ENCODE peak calls at places on chromosome X, in seven cellular contexts. Q, I, S, J, H, U and K are unnamed samples.
A peak's percentile ranks its signal among the peaks of the same experiment; 100 is the strongest.

GRCh38 chrX:45295587-45295986 is 94.9 kb upstream of the DIPK2B start:
- DNase-seq in Q (no peak), I (peak; percentile 7), S (peak; percentile 9), J (no peak), H (peak; percentile 39), U (no peak), K (peak; percentile 3)

GRCh38 chrX:66110112-66110511 is 53.9 kb upstream of the HEPH start:
- DNase-seq in Q (no peak), I (peak; percentile 49), S (peak; percentile 22), J (no peak), H (no peak), U (no peak), K (peak; percentile 3)

GRCh38 chrX:109632906-109633504 is 8.0 kb upstream of the KCNE5 start:
- DNase-seq in Q (no peak), I (peak; percentile 50), S (peak; percentile 51), J (no peak), H (no peak), U (no peak), K (no peak)

GRCh38 chrX:69238960-69239231 is 73.6 kb upstream of the PJA1 start:
- DNase-seq in Q (no peak), I (no peak), S (no peak), J (no peak), H (no peak), U (no peak), K (no peak)

GRCh38 chrX:103584606-103585005 is 709 bp upstream of the TCEAL4 start:
- DNase-seq in Q (no peak), I (no peak), S (peak; percentile 1), J (no peak), H (no peak), U (no peak), K (no peak)

GRCh38 chrX:30488092-30488491 is 89.5 kb downstream of the TASL start:
- DNase-seq in Q (no peak), I (peak; percentile 41), S (peak; percentile 48), J (no peak), H (no peak), U (no peak), K (peak; percentile 4)

GRCh38 chrX:107741318-107741813 is 34.2 kb downstream of the TSC22D3 start:
- DNase-seq in Q (no peak), I (peak; percentile 10), S (no peak), J (no peak), H (no peak), U (no peak), K (no peak)

GRCh38 chrX:115494133-115494532 is 66.8 kb upstream of the PLS3 start:
- DNase-seq in Q (no peak), I (no peak), S (peak; percentile 40), J (no peak), H (no peak), U (no peak), K (no peak)

GRCh38 chrX:114451397-114451796 is 132.5 kb upstream of the HTR2C start:
- DNase-seq in Q (no peak), I (no peak), S (no peak), J (no peak), H (no peak), U (no peak), K (no peak)

GRCh38 chrX:20596856-20597255 is 330.1 kb upstream of the RPS6KA3 start:
- DNase-seq in Q (no peak), I (peak; percentile 8), S (peak; percentile 4), J (no peak), H (no peak), U (no peak), K (no peak)

GRCh38 chrX:38854305-38854704 is 53.0 kb downstream of the MID1IP1 start:
- DNase-seq in Q (no peak), I (no peak), S (no peak), J (no peak), H (no peak), U (no peak), K (no peak)

GRCh38 chrX:29726811-29727210 is 488.6 kb upstream of the MAGEB2 start:
- DNase-seq in Q (no peak), I (no peak), S (no peak), J (no peak), H (no peak), U (no peak), K (no peak)

GRCh38 chrX:138378876-138379275 is 332.6 kb downstream of the FGF13 start:
- DNase-seq in Q (no peak), I (no peak), S (no peak), J (no peak), H (no peak), U (no peak), K (no peak)

GRCh38 chrX:10360121-10360520 is 203.3 kb downstream of the CLCN4 start:
- DNase-seq in Q (no peak), I (peak; percentile 8), S (peak; percentile 7), J (peak; percentile 35), H (no peak), U (no peak), K (no peak)

GRCh38 chrX:16851827-16852226 is 18.3 kb downstream of the RBBP7 start:
- DNase-seq in Q (no peak), I (no peak), S (no peak), J (no peak), H (no peak), U (no peak), K (no peak)
- H3K36me3 ChIP-seq in Q (no peaks in the 10 kb centered on the region), I (peaks cover 7% of the 10 kb centered on the region), S (peaks cover 34% of the 10 kb centered on the region), J (peaks cover 33% of the 10 kb centered on the region), H (peaks cover 14% of the 10 kb centered on the region), U (peaks cover 7% of the 10 kb centered on the region), K (peaks cover 13% of the 10 kb centered on the region)

DNA sequence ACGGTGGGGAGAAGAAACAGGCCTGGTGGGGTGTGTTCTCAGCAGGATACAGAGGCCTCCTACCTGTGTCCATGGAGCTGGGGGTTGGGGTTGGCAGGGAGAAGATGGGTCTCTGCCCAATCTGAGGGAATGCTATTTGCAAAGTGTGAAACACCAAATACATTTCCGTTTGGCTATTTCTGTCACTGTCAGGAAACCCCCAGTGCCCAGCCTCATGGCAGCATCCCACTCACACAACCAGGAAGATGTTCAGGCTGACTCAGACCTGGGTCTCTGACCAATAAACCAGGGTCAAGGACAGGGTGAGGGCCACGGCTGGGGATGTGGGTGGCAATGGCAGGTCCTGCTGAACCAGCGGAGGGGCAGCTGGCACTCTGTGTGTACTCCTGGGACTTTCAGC is 41.3 kb downstream of the BCOR start:
- DNase-seq in Q (no peak), I (no peak), S (no peak), J (peak; percentile 77), H (no peak), U (no peak), K (no peak)
- H3K36me3 ChIP-seq in Q (no peaks in the 10 kb centered on the region), I (peaks cover 20% of the 10 kb centered on the region), S (peaks cover 33% of the 10 kb centered on the region), J (peaks cover 36% of the 10 kb centered on the region), H (no peaks in the 10 kb centered on the region), U (peaks cover 18% of the 10 kb centered on the region), K (peaks cover 58% of the 10 kb centered on the region)

GRCh38 chrX:53556868-53557267 is 122.7 kb upstream of the HSD17B10 start:
- DNase-seq in Q (no peak), I (no peak), S (no peak), J (no peak), H (no peak), U (no peak), K (no peak)
- H3K36me3 ChIP-seq in Q (peaks cover 6% of the 10 kb centered on the region), I (peaks cover 23% of the 10 kb centered on the region), S (peaks cover 92% of the 10 kb centered on the region), J (peaks cover 72% of the 10 kb centered on the region), H (no peaks in the 10 kb centered on the region), U (peaks cover 53% of the 10 kb centered on the region), K (peaks cover 24% of the 10 kb centered on the region)

GRCh38 chrX:136872091-136872700 is 8.3 kb downstream of the RBMX start:
- DNase-seq in Q (no peak), I (no peak), S (no peak), J (no peak), H (no peak), U (no peak), K (no peak)
- H3K36me3 ChIP-seq in Q (no peaks in the 10 kb centered on the region), I (peaks cover 81% of the 10 kb centered on the region), S (peaks cover 83% of the 10 kb centered on the region), J (peaks cover 49% of the 10 kb centered on the region), H (peaks cover 78% of the 10 kb centered on the region), U (peaks cover 56% of the 10 kb centered on the region), K (peaks cover 24% of the 10 kb centered on the region)

GRCh38 chrX:7067266-7067665 is 80.2 kb upstream of the STS start:
- DNase-seq in Q (no peak), I (no peak), S (no peak), J (no peak), H (no peak), U (no peak), K (no peak)
- H3K36me3 ChIP-seq in Q (no peaks in the 10 kb centered on the region), I (no peaks in the 10 kb centered on the region), S (no peaks in the 10 kb centered on the region), J (no peaks in the 10 kb centered on the region), H (no peaks in the 10 kb centered on the region), U (no peaks in the 10 kb centered on the region), K (no peaks in the 10 kb centered on the region)

GRCh38 chrX:124097116-124097515 is 135.6 kb downstream of the STAG2 start:
- DNase-seq in Q (no peak), I (no peak), S (no peak), J (no peak), H (no peak), U (no peak), K (no peak)
- H3K36me3 ChIP-seq in Q (no peaks in the 10 kb centered on the region), I (peaks cover 4% of the 10 kb centered on the region), S (peaks cover 32% of the 10 kb centered on the region), J (peaks cover 2% of the 10 kb centered on the region), H (peaks cover 35% of the 10 kb centered on the region), U (peaks cover 33% of the 10 kb centered on the region), K (peaks cover 16% of the 10 kb centered on the region)

DNA sequence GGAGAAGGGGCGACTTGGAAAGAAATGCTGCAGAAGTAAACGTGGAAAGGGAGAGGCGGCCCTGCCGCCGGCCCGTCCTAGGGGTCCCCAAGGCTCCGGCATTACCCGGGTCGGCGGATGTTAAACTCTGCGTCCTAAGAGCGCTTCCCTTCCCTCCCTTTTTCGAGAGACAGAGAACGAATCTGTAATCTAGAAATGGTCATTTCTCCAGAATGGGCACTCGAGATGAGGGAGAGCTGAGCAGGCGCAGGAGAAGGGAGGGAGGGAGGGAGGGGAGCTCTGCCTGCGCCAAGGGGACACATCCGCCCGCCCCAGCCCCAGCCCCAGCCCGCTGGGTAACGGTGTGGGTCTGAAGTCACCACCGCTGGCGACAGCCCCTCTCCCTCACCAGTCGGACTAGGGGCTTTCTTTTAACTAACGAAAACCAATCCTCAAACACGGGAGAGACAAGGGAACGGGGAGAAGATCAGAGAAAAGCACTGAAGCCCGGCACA is 1.7 kb downstream of the HCFC1 start:
- DNase-seq in Q (no peak), I (peak; percentile 52), S (peak; percentile 52), J (peak; percentile 94), H (no peak), U (no peak), K (no peak)
- H3K36me3 ChIP-seq in Q (no peaks in the 10 kb centered on the region), I (no peaks in the 10 kb centered on the region), S (no peaks in the 10 kb centered on the region), J (peaks cover 3% of the 10 kb centered on the region), H (no peaks in the 10 kb centered on the region), U (no peaks in the 10 kb centered on the region), K (peaks cover 11% of the 10 kb centered on the region)

DNA sequence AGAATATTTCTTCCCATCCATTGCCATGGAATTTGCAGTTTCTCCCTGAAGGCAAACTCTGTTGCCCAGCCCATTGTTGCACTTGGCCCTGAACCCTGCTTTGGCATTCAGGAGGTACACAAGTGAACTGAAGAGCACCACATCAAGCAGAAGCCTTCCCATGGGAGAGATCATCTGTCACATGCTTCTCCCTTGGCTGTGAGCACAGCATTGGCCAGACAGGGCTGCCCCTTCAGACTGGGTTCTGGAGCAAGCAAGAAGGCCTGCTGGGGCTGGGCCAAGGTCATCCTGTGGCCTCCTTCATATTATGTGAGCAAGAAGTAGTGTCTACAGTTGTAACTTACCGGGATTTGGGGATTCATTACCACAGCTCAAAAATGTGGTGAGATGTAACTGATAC is 22.7 kb downstream of the SCML1 start:
- DNase-seq in Q (no peak), I (no peak), S (no peak), J (no peak), H (no peak), U (no peak), K (no peak)
- H3K36me3 ChIP-seq in Q (no peaks in the 10 kb centered on the region), I (no peaks in the 10 kb centered on the region), S (no peaks in the 10 kb centered on the region), J (no peaks in the 10 kb centered on the region), H (no peaks in the 10 kb centered on the region), U (no peaks in the 10 kb centered on the region), K (no peaks in the 10 kb centered on the region)

GRCh38 chrX:71244359-71245128 is 9.4 kb downstream of the ZMYM3 start:
- DNase-seq in Q (no peak), I (no peak), S (no peak), J (peak; percentile 83), H (no peak), U (no peak), K (no peak)
- H3K36me3 ChIP-seq in Q (no peaks in the 10 kb centered on the region), I (no peaks in the 10 kb centered on the region), S (peaks cover 65% of the 10 kb centered on the region), J (peaks cover 41% of the 10 kb centered on the region), H (no peaks in the 10 kb centered on the region), U (no peaks in the 10 kb centered on the region), K (peaks cover 4% of the 10 kb centered on the region)